ENCODE peak calls at places on chromosomes 2 and 18, in nine cellular contexts. A is effector memory CD4-positive, alpha-beta T cell; K is heart right ventricle; O is mesenchymal stem cell; N is fibroblast of lung; I is lower lobe of right lung; X is HCT116; V is adrenal gland; P is AG04450. C is an unnamed sample.

GRCh38 chr2:120858764-120859525 is 123.3 kb downstream of the GLI2 start:
- DNase-seq in O (no peak), A (no peak), I (no peak), N (no peak), X (no peak), V (no peak), K (no peak), P (no peak), C (no peak)

GRCh38 chr2:80242355-80242910 is 62.1 kb downstream of the LRRTM1 start:
- DNase-seq in K (peak), N (no peak), O (no peak), V (no peak), X (no peak), I (no peak), P (no peak), A (no peak), C (peak)

GRCh38 chr2:202426751-202427150 is 50.6 kb downstream of the BMPR2 start:
- DNase-seq in N (no peak), I (no peak), X (no peak), V (no peak), P (no peak), O (no peak), A (no peak), K (no peak), C (no peak)

GRCh38 chr2:241729868-241730267 is 4.6 kb upstream of the D2HGDH start:
- DNase-seq in V (no peak), N (no peak), A (no peak), X (no peak), P (no peak), O (no peak), I (no peak), K (no peak), C (no peak)

GRCh38 chr2:120952318-120952717 is 216.7 kb downstream of the GLI2 start:
- DNase-seq in A (no peak), P (no peak), V (no peak), O (peak), N (peak), I (no peak), X (no peak), K (no peak), C (no peak)

GRCh38 chr18:45324489-45325111 is 290.7 kb upstream of the SLC14A2 start:
- DNase-seq in O (peak), I (peak), N (peak), P (peak), A (no peak), V (peak), X (no peak), K (no peak), C (no peak)

GRCh38 chr18:24128700-24129099 is 10.2 kb upstream of the CABYR start:
- DNase-seq in A (no peak), P (no peak), I (no peak), N (no peak), X (no peak), O (no peak), K (no peak), V (no peak), C (no peak)

GRCh38 chr2:206389164-206389563 is 54.2 kb upstream of the ADAM23 start:
- DNase-seq in A (no peak), P (no peak), I (no peak), V (no peak), N (no peak), O (no peak), X (no peak), K (no peak), C (no peak)

GRCh38 chr18:78906066-78906465 is 73.6 kb upstream of the SALL3 start:
- DNase-seq in X (no peak), K (no peak), V (no peak), A (no peak), O (no peak), N (no peak), P (no peak), I (no peak), C (no peak)

GRCh38 chr2:170361359-170361936 is 183.5 kb downstream of the MYO3B start:
- DNase-seq in X (peak), K (peak), V (peak), I (no peak), N (peak), A (peak), O (peak), P (no peak), C (peak)

GRCh38 chr2:198042189-198042588 is 237.8 kb downstream of the PLCL1 start:
- DNase-seq in A (no peak), V (no peak), P (no peak), O (no peak), I (no peak), N (no peak), X (no peak), K (no peak), C (no peak)

GRCh38 chr2:197191177-197191947 is 119.2 kb downstream of the ANKRD44 start:
- DNase-seq in V (no peak), P (no peak), O (peak), K (no peak), X (peak), N (peak), A (no peak), I (no peak), C (no peak)

GRCh38 chr2:160132761-160133160 is 67.3 kb downstream of the ITGB6 start:
- DNase-seq in V (no peak), N (no peak), I (no peak), X (no peak), K (no peak), A (no peak), P (no peak), O (no peak), C (no peak)
- H3K4me3 ChIP-seq in V (no peak), N (no peak), I (no peak), X (no peak), K (no peak), A (no peak), P (no peak), O (no peak), C (no peak)

DNA sequence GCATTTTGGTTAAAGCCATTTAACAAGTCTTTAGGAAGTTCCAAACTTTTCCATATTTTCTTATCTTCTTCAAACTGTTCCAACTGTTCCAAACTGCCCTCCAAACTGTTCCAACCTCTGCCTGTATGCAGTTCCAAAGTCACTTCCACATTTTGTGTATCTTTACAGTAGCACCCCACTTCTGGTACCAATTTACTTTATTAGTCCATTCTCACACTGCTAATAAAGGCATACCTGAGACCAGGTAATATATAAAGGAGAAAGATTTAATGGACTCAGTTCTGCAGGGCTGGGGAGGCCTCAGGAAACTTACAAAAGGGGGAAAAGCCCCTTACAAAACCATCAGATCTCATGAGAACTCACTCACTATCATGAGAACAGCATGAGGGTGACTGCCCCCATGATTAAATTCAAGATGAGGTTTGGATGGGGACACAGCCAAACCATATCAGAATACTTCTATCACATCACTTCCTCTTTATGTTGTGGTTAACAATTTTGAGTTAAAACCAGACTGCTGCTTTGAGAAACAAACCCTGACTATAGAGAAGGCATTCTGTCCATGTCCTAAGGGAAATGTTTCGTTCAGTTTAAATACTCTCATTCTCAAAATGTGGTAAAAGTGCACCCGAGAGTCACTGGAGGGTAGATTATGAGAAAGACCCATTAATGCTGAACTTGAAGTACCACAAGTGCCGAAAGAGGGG is 11.0 kb downstream of the IL18R1 start:
- DNase-seq in I (no peak), A (no peak), P (no peak), X (no peak), V (no peak), O (no peak), K (no peak), N (no peak), C (no peak)
- H3K4me3 ChIP-seq in I (no peak), A (no peak), P (no peak), X (no peak), V (no peak), O (no peak), K (no peak), N (no peak), C (no peak)

DNA sequence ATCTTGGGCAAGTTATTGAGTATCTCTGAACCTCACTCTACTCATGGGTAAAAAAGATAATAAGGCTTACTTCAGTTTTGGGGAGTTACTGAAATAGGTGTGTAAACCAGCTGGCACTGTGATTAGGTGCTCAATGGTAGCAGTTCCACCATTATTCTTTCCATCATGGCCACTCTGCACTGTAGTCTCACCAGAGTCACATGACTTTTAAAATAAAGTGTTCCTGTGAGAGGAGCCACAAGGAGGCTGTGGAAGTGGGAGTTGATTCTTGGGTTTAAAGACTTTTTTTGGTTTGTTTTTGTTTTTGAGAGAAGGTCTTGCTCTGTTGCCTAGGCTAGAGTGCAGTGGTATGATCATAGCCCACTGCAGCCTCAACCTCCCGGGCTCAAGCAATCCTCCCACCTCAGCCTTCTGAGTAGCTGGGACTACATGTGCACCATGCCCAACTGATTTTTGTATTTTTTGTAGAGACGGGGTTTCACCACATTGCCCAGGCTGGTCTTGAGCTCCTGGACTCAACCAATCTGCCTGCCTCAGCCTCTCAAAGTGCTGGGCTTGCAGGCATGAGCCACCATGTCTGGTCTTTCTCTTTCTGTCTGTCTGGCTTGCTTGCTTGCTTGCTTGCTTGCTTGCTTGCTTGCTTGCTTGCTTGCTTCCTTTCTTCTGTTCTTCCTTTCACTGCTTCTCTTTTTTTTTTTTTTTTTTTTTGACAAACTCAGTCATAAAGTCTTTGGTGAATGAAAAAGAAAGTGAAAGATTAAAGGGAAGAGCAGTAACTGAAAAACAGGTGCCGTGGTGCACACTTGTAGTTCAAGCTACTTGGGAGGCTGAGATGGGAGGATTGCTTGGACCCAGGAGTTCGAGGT is 21.2 kb upstream of the ACVR1 start:
- DNase-seq in A (peak), K (no peak), V (no peak), I (no peak), X (no peak), O (no peak), P (no peak), N (no peak), C (no peak)
- H3K4me3 ChIP-seq in A (peak), K (no peak), V (no peak), I (peak), X (no peak), O (no peak), P (no peak), N (no peak), C (no peak)

GRCh38 chr2:203905661-203906060 is 30.9 kb upstream of the ICOS start:
- DNase-seq in P (no peak), O (no peak), N (no peak), V (no peak), A (no peak), K (no peak), X (no peak), I (no peak), C (no peak)

GRCh38 chr2:203913947-203914346 is 22.6 kb upstream of the ICOS start:
- DNase-seq in P (no peak), I (no peak), O (no peak), V (no peak), N (no peak), A (no peak), K (no peak), X (no peak), C (no peak)

GRCh38 chr2:203909192-203909945 is 27.2 kb upstream of the ICOS start:
- DNase-seq in A (no peak), V (peak), N (peak), X (peak), I (no peak), K (peak), P (peak), O (peak), C (no peak)

GRCh38 chr2:203908344-203909185 is 28.0 kb upstream of the ICOS start:
- DNase-seq in P (no peak), N (no peak), K (no peak), A (no peak), I (no peak), O (no peak), X (no peak), V (peak), C (no peak)

GRCh38 chr2:203909946-203910476 is 26.6 kb upstream of the ICOS start:
- DNase-seq in X (no peak), N (no peak), K (no peak), O (no peak), I (no peak), V (no peak), P (no peak), A (no peak), C (no peak)
- H3K4me3 ChIP-seq in X (no peak), N (peak), K (peak), O (peak), I (peak), V (no peak), P (no peak), A (no peak), C (peak)

DNA sequence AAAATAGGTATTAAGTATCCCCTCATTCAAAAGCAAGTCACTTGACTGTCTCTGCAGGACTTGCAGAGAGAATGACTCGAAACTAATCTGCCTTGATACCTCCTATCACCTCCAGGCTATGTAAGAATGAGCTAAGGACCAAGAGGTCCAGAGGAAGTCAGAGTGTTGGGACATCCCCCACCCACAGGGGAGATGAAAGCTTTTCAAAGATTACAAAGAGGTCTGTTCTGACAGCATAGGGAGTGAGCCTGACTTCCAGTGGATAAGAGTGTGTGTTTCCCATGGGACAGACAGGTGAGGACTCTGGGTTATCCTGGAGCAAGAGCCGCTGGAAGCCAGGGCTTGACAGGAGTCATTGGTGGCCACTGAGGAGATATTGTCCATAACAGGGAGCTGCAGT is 85.0 kb upstream of the TACR1 start:
- DNase-seq in K (no peak), I (no peak), N (no peak), X (no peak), P (no peak), V (no peak), O (no peak), A (no peak), C (no peak)
- H3K4me3 ChIP-seq in K (no peak), I (no peak), N (no peak), X (no peak), P (no peak), V (no peak), O (no peak), A (no peak), C (no peak)

GRCh38 chr2:9813312-9814128 is 29.8 kb upstream of the TAF1B start:
- DNase-seq in N (peak), O (peak), V (peak), K (peak), I (peak), X (no peak), P (no peak), A (peak), C (peak)
- H3K4me3 ChIP-seq in N (no peak), O (peak), V (no peak), K (peak), I (peak), X (peak), P (no peak), A (no peak), C (peak)

GRCh38 chr2:144369416-144369815 is 150.5 kb downstream of the ZEB2 start:
- DNase-seq in K (no peak), P (no peak), I (no peak), N (no peak), A (no peak), V (no peak), X (no peak), O (no peak), C (no peak)
- H3K4me3 ChIP-seq in K (no peak), P (no peak), I (no peak), N (no peak), A (no peak), V (no peak), X (no peak), O (no peak), C (no peak)

DNA sequence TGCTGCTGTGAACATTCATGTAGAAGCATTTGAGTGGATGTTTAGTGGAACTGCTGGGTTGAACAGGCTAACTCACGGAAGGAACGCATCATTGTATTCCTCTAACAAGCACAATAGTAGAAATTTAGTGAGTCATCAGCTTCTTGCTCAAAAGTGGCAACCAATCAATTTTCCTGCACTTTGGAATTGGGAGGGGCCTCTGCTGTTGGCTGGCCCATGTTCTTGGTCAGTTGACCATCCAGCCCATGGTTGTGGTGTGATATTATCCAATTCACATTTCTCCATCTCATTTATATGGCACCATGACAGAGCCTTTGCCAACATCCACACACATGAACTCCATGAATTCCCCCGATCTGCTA is 95.0 kb downstream of the TNFRSF11A start:
- DNase-seq in O (peak), A (no peak), N (peak), K (no peak), P (no peak), I (no peak), V (no peak), X (no peak), C (no peak)
- H3K4me3 ChIP-seq in O (peak), A (peak), N (no peak), K (no peak), P (no peak), I (peak), V (no peak), X (no peak), C (no peak)

C was measured in BE2C.